ENCODE peak calls at places on chromosomes 12 and 14, in ten cellular contexts. F, G, O, H, Z, I, D, L, U and B are unnamed samples.

GRCh38 chr12:116601524-116601923 is 42.3 kb downstream of the MAP1LC3B2 start:
- DNase-seq in F (peak; percentile 87), G (no peak), O (no peak), H (peak; percentile 20), Z (no peak), I (peak; percentile 49), D (no peak), L (no peak), U (no peak), B (no peak)

GRCh38 chr12:70823182-70823976 is 97.2 kb downstream of the PTPRR start:
- DNase-seq in F (no peak), G (no peak), O (no peak), H (no peak), Z (no peak), I (no peak), D (no peak), L (no peak), U (no peak), B (peak; percentile 6)

GRCh38 chr14:93953263-93953662 is 23.1 kb downstream of the ASB2 start:
- DNase-seq in F (no peak), G (no peak), O (no peak), H (no peak), Z (no peak), I (no peak), D (no peak), L (no peak), U (no peak), B (peak; percentile 89)

GRCh38 chr12:29562167-29562776 is 64.8 kb upstream of the OVCH1 start:
- DNase-seq in F (peak; percentile 44), G (no peak), O (peak; percentile 50), H (no peak), Z (no peak), I (peak; percentile 98), D (no peak), L (no peak), U (no peak), B (no peak)

GRCh38 chr12:68981536-68981935 is 48.6 kb upstream of the CPM start:
- DNase-seq in F (peak; percentile 78), G (no peak), O (no peak), H (no peak), Z (no peak), I (no peak), D (no peak), L (no peak), U (no peak), B (no peak)

GRCh38 chr12:65824314-65824563 is at the start of gene HMGA2:
- DNase-seq in F (no peak), G (no peak), O (no peak), H (peak; percentile 46), Z (peak; percentile 67), I (no peak), D (peak; percentile 11), L (no peak), U (peak; percentile 39), B (no peak)

GRCh38 chr14:24136684-24137528 is 912 bp downstream of the PSME1 start:
- DNase-seq in F (no peak), G (peak; percentile 32), O (no peak), H (peak; percentile 44), Z (no peak), I (no peak), D (no peak), L (no peak), U (no peak), B (peak; percentile 64)

GRCh38 chr14:92880851-92881250 is 42.1 kb upstream of the CHGA start:
- DNase-seq in F (peak; percentile 17), G (peak; percentile 77), O (no peak), H (no peak), Z (no peak), I (no peak), D (no peak), L (no peak), U (peak; percentile 1), B (peak; percentile 80)

GRCh38 chr12:91250273-91250672 is 67.7 kb upstream of the DCN start:
- DNase-seq in F (no peak), G (no peak), O (no peak), H (no peak), Z (no peak), I (no peak), D (no peak), L (no peak), U (peak; percentile 52), B (no peak)

GRCh38 chr12:127767631-127768030 is 499.3 kb upstream of the TMEM132C start:
- DNase-seq in F (no peak), G (no peak), O (no peak), H (no peak), Z (no peak), I (no peak), D (no peak), L (no peak), U (no peak), B (no peak)

GRCh38 chr12:2294651-2295475 is 242.1 kb downstream of the CACNA1C start:
- DNase-seq in F (peak; percentile 66), G (no peak), O (no peak), H (peak; percentile 10), Z (no peak), I (peak; percentile 66), D (no peak), L (no peak), U (peak; percentile 79), B (no peak)

GRCh38 chr14:92534863-92535654 is 21.5 kb downstream of the RIN3 start:
- DNase-seq in F (no peak), G (no peak), O (no peak), H (peak; percentile 46), Z (no peak), I (no peak), D (peak; percentile 50), L (no peak), U (no peak), B (no peak)

GRCh38 chr12:74647241-74647640 is 109.6 kb downstream of the ATXN7L3B start:
- DNase-seq in F (peak; percentile 3), G (no peak), O (no peak), H (no peak), Z (no peak), I (no peak), D (no peak), L (no peak), U (no peak), B (no peak)

GRCh38 chr12:6295187-6295811 is 15.2 kb upstream of the PLEKHG6 start:
- DNase-seq in F (peak; percentile 87), G (no peak), O (no peak), H (no peak), Z (no peak), I (peak; percentile 98), D (no peak), L (no peak), U (peak; percentile 88), B (peak; percentile 37)

GRCh38 chr12:80698266-80698665 is 9.2 kb upstream of the MYF6 start:
- DNase-seq in F (no peak), G (no peak), O (no peak), H (no peak), Z (no peak), I (no peak), D (no peak), L (no peak), U (no peak), B (no peak)

GRCh38 chr12:102061556-102062418 is at the start of gene WASHC3:
- DNase-seq in F (peak; percentile 89), G (peak; percentile 85), O (peak; percentile 71), H (peak; percentile 98), Z (peak; percentile 64), I (peak; percentile 94), D (peak; percentile 96), L (peak; percentile 93), U (peak; percentile 87), B (peak; percentile 84)

GRCh38 chr14:70782361-70782760 is 27.0 kb downstream of the MAP3K9 start:
- DNase-seq in F (peak; percentile 96), G (no peak), O (peak; percentile 17), H (peak; percentile 24), Z (no peak), I (peak; percentile 9), D (no peak), L (no peak), U (peak; percentile 6), B (no peak)

GRCh38 chr12:108046633-108047032 is 82.5 kb upstream of the WSCD2 start:
- DNase-seq in F (no peak), G (no peak), O (no peak), H (no peak), Z (no peak), I (no peak), D (no peak), L (no peak), U (no peak), B (no peak)

GRCh38 chr14:76011959-76012802 is 26.6 kb downstream of the IFT43 start:
- DNase-seq in F (no peak), G (no peak), O (no peak), H (no peak), Z (no peak), I (peak; percentile 4), D (no peak), L (no peak), U (no peak), B (no peak)

GRCh38 chr12:53806689-53807088 is 54.9 kb upstream of the CISTR start:
- DNase-seq in F (peak; percentile 80), G (no peak), O (no peak), H (no peak), Z (no peak), I (peak; percentile 70), D (no peak), L (no peak), U (no peak), B (no peak)

GRCh38 chr14:101870273-101870939 is 94.0 kb upstream of the DYNC1H1 start:
- DNase-seq in F (no peak), G (no peak), O (no peak), H (no peak), Z (no peak), I (no peak), D (no peak), L (no peak), U (no peak), B (no peak)

GRCh38 chr12:38697290-38697689 is 208.1 kb downstream of the CPNE8 start:
- DNase-seq in F (no peak), G (no peak), O (no peak), H (no peak), Z (no peak), I (no peak), D (no peak), L (no peak), U (no peak), B (no peak)

GRCh38 chr12:32107376-32108267 is 975 bp downstream of the BICD1 start:
- DNase-seq in F (peak; percentile 79), G (peak; percentile 52), O (peak; percentile 70), H (peak; percentile 68), Z (no peak), I (peak; percentile 70), D (peak; percentile 10), L (peak; percentile 4), U (no peak), B (no peak)

GRCh38 chr12:34126239-34126641 is 103.9 kb downstream of the ALG10 start:
- DNase-seq in F (no peak), G (no peak), O (no peak), H (no peak), Z (no peak), I (no peak), D (no peak), L (no peak), U (no peak), B (no peak)

GRCh38 chr12:105317942-105318614 is 12.4 kb upstream of the C12orf75 start:
- DNase-seq in F (no peak), G (peak; percentile 45), O (no peak), H (no peak), Z (no peak), I (no peak), D (no peak), L (no peak), U (no peak), B (no peak)